ENCODE peak calls at places on chromosomes 4 and X, in four cellular contexts. Q, I, E and G are unnamed samples.

GRCh38 chr4:145623831-145624230 is 4.6 kb downstream of the MMAA start:
- DNase-seq in Q (no peak), I (no peak), E (no peak), G (no peak)

GRCh38 chr4:142435599-142436235 is 410.4 kb downstream of the INPP4B start:
- DNase-seq in Q (peak), I (no peak), E (no peak), G (no peak)

GRCh38 chr4:6259886-6260285 is 9.8 kb upstream of the WFS1 start:
- DNase-seq in Q (no peak), I (no peak), E (no peak), G (no peak)

GRCh38 chr4:113069212-113069892 is 19.9 kb downstream of the ANK2 start:
- DNase-seq in Q (no peak), I (peak), E (no peak), G (no peak)

GRCh38 chr4:157713342-157713741 is 459.5 kb downstream of the GASK1B start:
- DNase-seq in Q (no peak), I (no peak), E (no peak), G (no peak)

GRCh38 chr4:6586715-6587325 is 11.8 kb downstream of the MAN2B2 start:
- DNase-seq in Q (no peak), I (peak), E (no peak), G (no peak)

GRCh38 chr4:6917445-6918241 is 8.0 kb downstream of the TBC1D14 start:
- DNase-seq in Q (peak), I (peak), E (peak), G (peak)

GRCh38 chrX:2559124-2559523 is 58.3 kb upstream of the DHRSX start:
- DNase-seq in Q (no peak), I (no peak), E (no peak), G (no peak)

GRCh38 chr4:2408401-2408958 is 10.0 kb downstream of the ZFYVE28 start:
- DNase-seq in Q (peak), I (no peak), E (peak), G (peak)

GRCh38 chr4:145956288-145956890 is 17.8 kb upstream of the ZNF827 start:
- DNase-seq in Q (peak), I (peak), E (peak), G (no peak)

GRCh38 chr4:168731006-168731636 is 234.3 kb downstream of the PALLD start:
- DNase-seq in Q (no peak), I (no peak), E (no peak), G (no peak)

GRCh38 chr4:18524667-18525066 is 503.1 kb upstream of the LCORL start:
- DNase-seq in Q (no peak), I (no peak), E (no peak), G (no peak)

GRCh38 chr4:113978561-113979156 is 788 bp downstream of the ARSJ start:
- DNase-seq in Q (peak), I (no peak), E (no peak), G (peak)

GRCh38 chr4:111628437-111628836 is 516.8 kb upstream of the FAM241A start:
- DNase-seq in Q (peak), I (no peak), E (no peak), G (no peak)

GRCh38 chrX:13254076-13254785 is 65.6 kb downstream of the ATXN3L start:
- DNase-seq in Q (no peak), I (peak), E (peak), G (no peak)

GRCh38 chr4:153383131-153383530 is 38.6 kb downstream of the MND1 start:
- DNase-seq in Q (no peak), I (no peak), E (no peak), G (no peak)

GRCh38 chrX:36422368-36422767 is 502.8 kb downstream of the CFAP47 start:
- DNase-seq in Q (no peak), I (no peak), E (no peak), G (no peak)
- TF ChIP-seq HMGXB4 in Q (no peak), I (no peak), E (no peak), G (no peak)

GRCh38 chr4:78688385-78688784 is 87.8 kb upstream of the BMP2K start:
- DNase-seq in Q (no peak), I (no peak), E (no peak), G (no peak)
- TF ChIP-seq HMGXB4 in Q (no peak), I (no peak), E (no peak), G (no peak)

GRCh38 chr4:105352826-105353225 is 121.0 kb downstream of the PPA2 start:
- DNase-seq in Q (no peak), I (no peak), E (peak), G (no peak)
- TF ChIP-seq HMGXB4 in Q (no peak), I (no peak), E (no peak), G (no peak)

DNA sequence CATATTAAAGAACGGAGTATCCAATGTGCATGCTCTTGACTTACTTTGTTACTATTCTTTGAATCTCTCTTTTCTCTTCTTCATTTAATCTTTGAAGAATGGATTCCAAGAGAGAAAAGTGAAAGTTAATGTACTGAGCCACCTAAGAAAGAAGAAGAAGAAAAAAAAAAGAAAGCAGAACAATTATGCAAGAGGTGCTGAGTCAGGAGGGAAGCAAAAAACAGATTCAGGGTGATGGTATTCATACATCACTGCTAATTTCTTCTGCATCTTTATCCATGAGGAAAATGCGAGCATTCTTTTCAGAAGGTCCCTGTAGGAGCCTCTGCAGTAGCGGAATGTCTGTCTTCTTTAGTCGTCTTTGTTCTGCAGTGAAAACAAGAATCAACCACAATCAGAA is 43.9 kb downstream of the RASSF6 start:
- DNase-seq in Q (no peak), I (no peak), E (no peak), G (no peak)
- TF ChIP-seq HMGXB4 in Q (no peak), I (no peak), E (no peak), G (no peak)

DNA sequence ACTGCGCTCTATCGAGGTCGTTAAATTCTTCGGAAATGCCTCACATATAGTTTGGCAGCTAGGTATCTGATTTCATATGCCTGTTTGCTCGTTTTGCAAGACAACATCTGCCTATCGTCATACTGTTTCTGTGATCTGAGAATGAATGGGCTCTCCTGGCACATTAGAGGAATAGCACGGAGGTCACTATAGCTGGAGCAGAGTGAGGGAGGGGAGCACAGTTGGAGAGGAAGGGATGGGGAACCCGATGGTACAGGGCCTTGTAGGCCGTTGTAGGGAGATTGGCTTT is 552 bp downstream of the IKBKG start:
- DNase-seq in Q (no peak), I (no peak), E (no peak), G (no peak)
- TF ChIP-seq HMGXB4 in Q (no peak), I (no peak), E (no peak), G (no peak)

GRCh38 chr4:151991884-151992166 is 231.0 kb upstream of the GATB start:
- DNase-seq in Q (no peak), I (no peak), E (no peak), G (no peak)

GRCh38 chr4:151993521-151993920 is 232.7 kb upstream of the GATB start:
- DNase-seq in Q (no peak), I (no peak), E (no peak), G (no peak)

GRCh38 chr4:151992301-151992700 is 231.5 kb upstream of the GATB start:
- DNase-seq in Q (peak), I (no peak), E (no peak), G (no peak)

GRCh38 chr4:151991001-151991883 is 230.4 kb upstream of the GATB start:
- DNase-seq in Q (no peak), I (no peak), E (no peak), G (no peak)

DNA sequence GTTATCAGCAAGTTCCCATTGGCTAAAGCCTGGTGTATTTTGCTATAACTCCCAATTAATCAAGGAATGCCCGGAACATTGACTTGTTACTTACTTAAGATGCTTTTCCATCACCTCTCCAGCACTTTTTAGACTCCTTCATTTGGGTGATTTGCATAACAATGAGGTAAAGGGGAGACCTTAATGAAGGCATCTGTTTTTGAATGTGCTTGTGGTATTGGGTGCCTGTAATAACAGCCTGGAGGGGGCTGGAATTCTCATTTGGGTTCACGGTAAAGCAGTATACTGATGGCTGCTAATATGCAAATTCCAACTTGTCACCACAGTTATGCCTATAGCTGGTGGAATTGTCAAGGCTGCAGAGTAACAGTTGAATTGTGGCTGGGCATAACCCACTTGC is 231.9 kb upstream of the GATB start:
- DNase-seq in Q (no peak), I (no peak), E (no peak), G (no peak)
- TF ChIP-seq HMGXB4 in Q (no peak), I (no peak), E (no peak), G (no peak)

GRCh38 chr4:73161527-73162185 is 92.1 kb upstream of the COX18 start:
- DNase-seq in Q (no peak), I (no peak), E (no peak), G (no peak)
- TF ChIP-seq HMGXB4 in Q (no peak), I (no peak), E (no peak), G (no peak)

GRCh38 chr4:78056265-78057129 is 626 bp upstream of the FRAS1 start:
- DNase-seq in Q (peak), I (peak), E (peak), G (peak)
- TF ChIP-seq HMGXB4 in Q (no peak), I (peak), E (no peak), G (no peak)

GRCh38 chrX:41472231-41472815 is 25.2 kb downstream of the NYX start:
- DNase-seq in Q (no peak), I (no peak), E (no peak), G (no peak)
- TF ChIP-seq HMGXB4 in Q (no peak), I (no peak), E (no peak), G (no peak)